ENCODE peak calls at places on chromosomes 7 and 10, in seven cellular contexts. C is brain microvascular endothelial cell; X is caudate nucleus; Q is IMR-90; H is foreskin fibroblast; W is activated CD4-positive, alpha-beta T cell treated with anti-CD3 and anti-CD28 coated beads for 36 hours; O is amygdala. R is an unnamed sample.
A peak's percentile ranks its signal among the peaks of the same experiment; 100 is the strongest.

GRCh38 chr10:124597677-124598165 is 136.1 kb downstream of the LHPP start:
- DNase-seq in C (no peak), W (no peak), Q (no peak), H (no peak), X (no peak), O (no peak), R (no peak)

GRCh38 chr7:135409845-135410545 is 99.9 kb downstream of the CNOT4 start:
- DNase-seq in W (no peak), Q (no peak), X (no peak), C (no peak), O (no peak), H (no peak), R (no peak)

GRCh38 chr7:150800576-150801241 is at the start of gene TMEM176A:
- DNase-seq in W (peak; percentile 30), O (no peak), X (no peak), C (no peak), H (no peak), Q (no peak), R (no peak)

GRCh38 chr7:44073664-44074348 is 8.4 kb upstream of the PGAM2 start:
- DNase-seq in Q (peak; percentile 66), W (peak; percentile 69), C (peak; percentile 55), H (peak; percentile 67), X (peak; percentile 41), O (no peak), R (peak; percentile 72)

GRCh38 chr7:266851-267840 is 22.8 kb upstream of the FOXL3 start:
- DNase-seq in W (peak; percentile 32), Q (no peak), O (no peak), C (no peak), H (no peak), X (no peak), R (no peak)

GRCh38 chr10:97069576-97070362 is 116.0 kb downstream of the SLIT1 start:
- DNase-seq in W (peak; percentile 69), C (peak; percentile 22), X (no peak), O (no peak), Q (no peak), H (no peak), R (no peak)

GRCh38 chr7:116986611-116987565 is 33.6 kb downstream of the ST7 start:
- DNase-seq in Q (peak; percentile 16), O (no peak), W (no peak), C (no peak), H (peak; percentile 21), X (no peak), R (no peak)

GRCh38 chr7:124073325-124073676 is 40.4 kb upstream of the TMEM229A start:
- DNase-seq in C (no peak), O (no peak), W (no peak), X (no peak), Q (no peak), H (no peak), R (no peak)

GRCh38 chr10:76040107-76040829 is 608.8 kb downstream of the LRMDA start:
- DNase-seq in Q (no peak), O (no peak), W (no peak), C (no peak), X (no peak), H (no peak), R (no peak)

GRCh38 chr7:50197547-50197946 is 104.5 kb upstream of the ZPBP start:
- DNase-seq in Q (no peak), O (no peak), H (no peak), X (no peak), C (no peak), W (peak; percentile 91), R (no peak)

GRCh38 chr7:105853931-105854419 is 22.4 kb downstream of the ATXN7L1 start:
- DNase-seq in Q (peak; percentile 23), W (no peak), H (no peak), C (no peak), O (no peak), X (no peak), R (no peak)

R was measured in memory B cell.